ENCODE peak calls at places on chromosomes 1 and 21, in four cellular contexts. O, H, R and N are unnamed samples.

GRCh38 chr1:201015551-201016091 is 7.9 kb downstream of the KIF21B start:
- DNase-seq in O (peak), H (no peak), R (no peak), N (no peak)

GRCh38 chr1:194289569-194290266 is 1103.3 kb upstream of the B3GALT2 start:
- DNase-seq in O (no peak), H (no peak), R (no peak), N (no peak)

GRCh38 chr1:26035959-26036755 is 9.8 kb downstream of the SLC30A2 start:
- DNase-seq in O (peak), H (peak), R (peak), N (peak)

GRCh38 chr21:16133248-16133647 is 403.5 kb downstream of the USP25 start:
- DNase-seq in O (no peak), H (no peak), R (no peak), N (no peak)

GRCh38 chr1:51927029-51927428 is 48.5 kb upstream of the NRDC start:
- DNase-seq in O (no peak), H (no peak), R (no peak), N (no peak)

GRCh38 chr21:31205412-31205811 is 138.6 kb downstream of the TIAM1 start:
- DNase-seq in O (no peak), H (no peak), R (no peak), N (no peak)

GRCh38 chr1:156106624-156107488 is 7.7 kb upstream of the LMNA start:
- DNase-seq in O (no peak), H (no peak), R (peak), N (no peak)

GRCh38 chr1:228837817-228838716 is 102.8 kb downstream of the RHOU start:
- DNase-seq in O (no peak), H (no peak), R (no peak), N (peak)

GRCh38 chr1:197272791-197273190 is 4.7 kb downstream of the CRB1 start:
- DNase-seq in O (no peak), H (no peak), R (no peak), N (no peak)

GRCh38 chr1:212630159-212630900 is 21.8 kb downstream of the ATF3 start:
- DNase-seq in O (peak), H (peak), R (peak), N (peak)

GRCh38 chr1:246306415-246307037 is 200.6 kb downstream of the SMYD3 start:
- DNase-seq in O (no peak), H (no peak), R (peak), N (no peak)

GRCh38 chr1:206883160-206883559 is 14.1 kb upstream of the IL24 start:
- DNase-seq in O (no peak), H (no peak), R (no peak), N (no peak)

GRCh38 chr1:8211620-8212442 is 106.1 kb upstream of the SLC45A1 start:
- DNase-seq in O (no peak), H (no peak), R (no peak), N (no peak)

GRCh38 chr1:212950243-212951057 is at the start of gene VASH2:
- DNase-seq in O (peak), H (peak), R (peak), N (peak)

GRCh38 chr1:235450433-235450832 is 53.8 kb downstream of the B3GALNT2 start:
- DNase-seq in O (no peak), H (no peak), R (no peak), N (no peak)

GRCh38 chr1:17248781-17249180 is at the start of gene PADI3:
- DNase-seq in O (no peak), H (no peak), R (peak), N (no peak)

GRCh38 chr1:153626477-153626928 is 802 bp downstream of the S100A13 start:
- DNase-seq in O (no peak), H (no peak), R (no peak), N (no peak)

GRCh38 chr1:28889357-28889756 is 25.0 kb upstream of the EPB41 start:
- DNase-seq in O (no peak), H (no peak), R (no peak), N (no peak)

GRCh38 chr1:67214420-67215174 is 48.3 kb downstream of the IL23R start:
- DNase-seq in O (peak), H (peak), R (peak), N (no peak)

GRCh38 chr1:247385283-247385682 is 30.7 kb upstream of the NLRP3 start:
- DNase-seq in O (no peak), H (no peak), R (no peak), N (no peak)

GRCh38 chr1:24748191-24749121 is 3.2 kb downstream of the CLIC4 start:
- DNase-seq in O (no peak), H (no peak), R (no peak), N (no peak)

GRCh38 chr1:147745271-147745670 is 15.1 kb downstream of the GJA5 start:
- DNase-seq in O (no peak), H (no peak), R (no peak), N (no peak)

GRCh38 chr21:34980423-34981115 is 68.5 kb downstream of the RUNX1 start:
- DNase-seq in O (no peak), H (no peak), R (no peak), N (no peak)

GRCh38 chr1:97033949-97034348 is 312.4 kb downstream of the PTBP2 start:
- DNase-seq in O (no peak), H (no peak), R (no peak), N (no peak)

GRCh38 chr1:1381294-1381693 is 6.3 kb upstream of the AURKAIP1 start:
- DNase-seq in O (no peak), H (no peak), R (no peak), N (no peak)

GRCh38 chr1:41749992-41750745 is 168.6 kb downstream of the HIVEP3 start:
- DNase-seq in O (no peak), H (no peak), R (no peak), N (no peak)

GRCh38 chr1:145795257-145795881 is 28.5 kb downstream of the RNF115 start:
- DNase-seq in O (no peak), H (no peak), R (no peak), N (no peak)

GRCh38 chr21:13827201-13827600 is 217.6 kb downstream of the POTED start:
- DNase-seq in O (no peak), H (no peak), R (no peak), N (no peak)

GRCh38 chr1:116463730-116464129 is 90.7 kb downstream of the ATP1A1 start:
- DNase-seq in O (no peak), H (no peak), R (no peak), N (no peak)

GRCh38 chr21:46265736-46266525 is 19.5 kb downstream of the MCM3AP start:
- DNase-seq in O (no peak), H (no peak), R (no peak), N (no peak)

GRCh38 chr1:64973061-64973647 is 6.8 kb upstream of the JAK1 start:
- DNase-seq in O (no peak), H (no peak), R (no peak), N (no peak)

GRCh38 chr1:9714257-9714718 is 62.8 kb downstream of the PIK3CD start:
- DNase-seq in O (no peak), H (no peak), R (no peak), N (no peak)

GRCh38 chr1:94463765-94464330 is 45.7 kb downstream of the ABCD3 start:
- DNase-seq in O (peak), H (peak), R (peak), N (no peak)

GRCh38 chr1:57632401-57632800 is 208.5 kb upstream of the DAB1 start:
- DNase-seq in O (no peak), H (no peak), R (no peak), N (no peak)

GRCh38 chr1:40382110-40382464 is 8.6 kb downstream of the SMAP2 start:
- DNase-seq in O (no peak), H (no peak), R (no peak), N (no peak)

GRCh38 chr1:116855788-116856187 is 53.9 kb upstream of the PTGFRN start:
- DNase-seq in O (no peak), H (peak), R (peak), N (peak)